ENCODE peak calls at places on chromosome 9, in ten cellular contexts. N, K, J, U, A, D, G, M, O and T are unnamed samples.

GRCh38 chr9:77251050-77251449 is 73.7 kb downstream of the VPS13A start:
- DNase-seq in J (no peak), D (no peak), N (no peak), A (no peak), O (no peak), K (no peak), M (no peak), U (no peak), G (no peak), T (no peak)

GRCh38 chr9:123283455-123283854 is 15.1 kb upstream of the STRBP start:
- DNase-seq in K (no peak), G (no peak), N (no peak), M (no peak), J (no peak), A (no peak), D (no peak), U (no peak), O (no peak), T (no peak)

GRCh38 chr9:14962193-14962899 is 52.1 kb upstream of the FREM1 start:
- DNase-seq in G (no peak), U (no peak), M (no peak), D (no peak), J (no peak), A (no peak), O (no peak), K (no peak), N (no peak), T (no peak)

GRCh38 chr9:36037580-36038169 is 962 bp downstream of the RECK start:
- DNase-seq in G (no peak), K (no peak), U (peak; percentile 10), M (no peak), N (no peak), D (no peak), J (no peak), O (no peak), A (no peak), T (no peak)

GRCh38 chr9:100411472-100412270 is 15.3 kb upstream of the MSANTD3 start:
- DNase-seq in A (peak; percentile 95), G (peak; percentile 44), D (peak; percentile 95), U (peak; percentile 96), N (peak; percentile 85), J (peak; percentile 92), M (peak; percentile 92), O (peak; percentile 89), K (peak; percentile 90), T (peak; percentile 87)

GRCh38 chr9:109721021-109721420 is 59.0 kb upstream of the PALM2AKAP2 start:
- DNase-seq in M (no peak), J (no peak), N (no peak), G (no peak), D (no peak), O (no peak), U (no peak), A (no peak), K (no peak), T (no peak)

GRCh38 chr9:131668439-131669233 is 71.2 kb downstream of the RAPGEF1 start:
- DNase-seq in J (peak; percentile 64), U (no peak), G (no peak), K (no peak), D (peak; percentile 69), O (peak; percentile 64), M (no peak), A (peak; percentile 47), N (peak; percentile 84), T (no peak)

GRCh38 chr9:33380390-33381094 is 21.8 kb downstream of the AQP7 start:
- DNase-seq in A (no peak), K (no peak), U (no peak), D (peak; percentile 21), M (no peak), O (no peak), J (peak; percentile 35), G (no peak), N (no peak), T (no peak)

GRCh38 chr9:132864277-132864676 is 13.8 kb downstream of the AK8 start:
- DNase-seq in O (no peak), M (no peak), D (no peak), G (no peak), A (no peak), U (no peak), J (no peak), K (no peak), N (no peak), T (no peak)

GRCh38 chr9:34620061-34620994 is at the start of gene DCTN3:
- DNase-seq in A (peak; percentile 96), U (peak; percentile 98), O (peak; percentile 96), M (peak; percentile 98), N (peak; percentile 94), D (peak; percentile 95), G (peak; percentile 75), K (peak; percentile 95), J (peak; percentile 96), T (peak; percentile 91)

GRCh38 chr9:135715056-135715595 is 13.1 kb downstream of the KCNT1 start:
- DNase-seq in K (no peak), G (no peak), J (no peak), M (no peak), A (no peak), N (no peak), U (no peak), O (no peak), D (no peak), T (no peak)
- H3K4me3 ChIP-seq in K (no peak overlapping the region), G (no peak overlapping the region), J (no peak overlapping the region), M (peak overlapping the region; percentile 45), A (no peak overlapping the region), N (no peak overlapping the region), U (no peak overlapping the region), O (no peak overlapping the region), D (no peak overlapping the region), T (no peak overlapping the region)

GRCh38 chr9:26971721-26972120 is 15.5 kb downstream of the IFT74 start:
- DNase-seq in K (no peak), O (no peak), M (no peak), U (no peak), J (no peak), D (no peak), A (no peak), N (no peak), G (no peak), T (no peak)

GRCh38 chr9:26973989-26974388 is 17.8 kb downstream of the IFT74 start:
- DNase-seq in D (no peak), O (no peak), K (no peak), A (no peak), M (no peak), G (no peak), U (no peak), J (no peak), N (no peak), T (no peak)

GRCh38 chr9:26974927-26975326 is 18.7 kb downstream of the IFT74 start:
- DNase-seq in K (no peak), A (no peak), O (no peak), N (no peak), G (no peak), M (no peak), D (no peak), U (no peak), J (no peak), T (no peak)

DNA sequence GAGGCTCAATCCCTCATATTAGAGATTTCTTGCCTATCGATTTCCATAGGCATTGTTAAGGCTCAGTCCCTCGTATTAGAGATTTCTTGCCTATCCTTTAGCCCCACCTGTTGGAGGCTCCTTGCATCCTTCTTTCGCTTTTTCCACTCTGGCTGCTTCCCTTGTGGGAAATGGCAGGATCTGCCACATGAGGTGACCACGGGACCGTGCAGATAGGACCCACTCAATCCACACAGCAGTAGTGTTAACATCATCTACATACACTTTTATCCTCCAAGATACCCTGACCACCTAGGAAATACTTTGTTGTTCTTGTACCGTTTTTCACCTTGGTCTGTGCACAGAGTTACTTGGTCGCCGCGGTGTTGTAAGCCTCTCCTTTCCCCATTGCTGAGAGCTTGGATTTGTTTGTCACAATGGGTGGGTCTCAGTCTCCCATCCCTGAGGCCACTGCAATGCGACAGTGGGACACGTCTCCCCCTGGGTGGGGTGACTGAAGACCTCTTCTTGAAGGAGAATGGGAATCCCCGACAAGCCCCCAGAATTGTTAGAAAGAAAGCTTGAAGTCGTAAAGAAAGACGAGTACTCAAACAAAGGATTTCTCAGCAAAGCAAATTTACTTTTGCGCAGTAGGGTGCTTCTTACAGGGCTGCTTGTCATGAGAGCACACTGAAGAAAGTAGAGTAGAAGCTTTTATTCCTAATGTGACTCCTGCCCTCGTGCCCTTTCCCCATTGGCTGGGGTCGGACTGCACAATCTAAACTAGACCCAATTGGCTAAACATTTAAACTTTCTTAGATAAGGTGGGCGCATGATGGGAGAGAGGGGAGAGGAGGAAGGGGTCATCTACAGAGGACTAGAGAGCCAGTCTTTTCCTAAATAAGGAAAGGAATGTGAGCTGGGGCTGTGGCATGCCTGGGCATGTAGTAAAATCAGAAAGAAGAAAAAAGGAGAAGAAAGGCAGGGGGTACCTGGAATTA is 19.8 kb downstream of the IFT74 start:
- DNase-seq in N (peak; percentile 46), O (no peak), U (no peak), K (no peak), J (no peak), A (peak; percentile 30), D (no peak), M (no peak), G (no peak), T (no peak)
- TF ChIP-seq CTCF in N (peak; percentile 46), O (peak; percentile 71), U (no peak), K (peak; percentile 18), J (no peak), A (peak; percentile 65), D (peak; percentile 53), M (peak; percentile 43), G (peak; percentile 25), T (peak; percentile 49)

GRCh38 chr9:108048406-108049025 is 558.9 kb upstream of the KLF4 start:
- DNase-seq in N (no peak), D (no peak), K (no peak), G (no peak), U (no peak), M (no peak), A (no peak), J (no peak), O (no peak), T (no peak)
- H3K27ac ChIP-seq in N (peak overlapping the region; percentile 76), D (no peak overlapping the region), K (no peak overlapping the region), G (no peak overlapping the region), U (no peak overlapping the region), M (no peak overlapping the region), A (no peak overlapping the region), J (no peak overlapping the region), O (no peak overlapping the region), T (peak overlapping the region; percentile 99)

GRCh38 chr9:129751841-129752801 is 721 bp downstream of the PTGES start:
- DNase-seq in O (no peak), N (no peak), G (no peak), M (no peak), D (no peak), A (no peak), U (no peak), K (peak; percentile 40), J (peak; percentile 78), T (peak; percentile 95)

GRCh38 chr9:129756191-129756590 is 3.3 kb upstream of the PTGES start:
- DNase-seq in N (no peak), M (no peak), U (no peak), O (no peak), K (no peak), J (no peak), A (no peak), G (no peak), D (no peak), T (no peak)

GRCh38 chr9:129755151-129755550 is 2.3 kb upstream of the PTGES start:
- DNase-seq in G (no peak), O (no peak), M (no peak), D (no peak), U (no peak), J (no peak), N (no peak), K (no peak), A (no peak), T (no peak)

GRCh38 chr9:129750010-129750409 is 2.8 kb downstream of the PTGES start:
- DNase-seq in N (no peak), A (no peak), G (no peak), K (no peak), M (no peak), D (no peak), O (no peak), U (no peak), J (peak; percentile 85), T (peak; percentile 87)

GRCh38 chr9:129752915-129753724 is at the start of gene PTGES:
- DNase-seq in U (peak; percentile 27), M (peak; percentile 29), J (peak; percentile 89), D (peak; percentile 83), G (no peak), K (peak; percentile 64), O (peak; percentile 29), A (peak; percentile 66), N (peak; percentile 87), T (peak; percentile 82)
- H3K4me3 ChIP-seq in U (no peak within 1 kb of the TSS), M (peak within 1 kb of the TSS; percentile 39), J (peak within 1 kb of the TSS; percentile 52), D (peak within 1 kb of the TSS; percentile 39), G (peak within 1 kb of the TSS; percentile 49), K (no peak within 1 kb of the TSS), O (peak within 1 kb of the TSS; percentile 22), A (peak within 1 kb of the TSS; percentile 57), N (peak within 1 kb of the TSS; percentile 31), T (peak within 1 kb of the TSS; percentile 28)